ENCODE peak calls at places on chromosome 3, in seven cellular contexts. C is AG09309, Q is fibroblast of pulmonary artery, S is cardiac fibroblast, J is vagina, B is lung, V is astrocyte of the spinal cord. R is an unnamed sample.

GRCh38 chr3:13927295-13927694 is 47.4 kb upstream of the WNT7A start:
- DNase-seq in C (no peak), Q (no peak), S (no peak), J (no peak), B (no peak), V (no peak), R (no peak)

GRCh38 chr3:35900079-35900478 is 260.8 kb downstream of the ARPP21 start:
- DNase-seq in C (no peak), Q (no peak), S (no peak), J (no peak), B (no peak), V (no peak), R (no peak)

GRCh38 chr3:162770556-162770955 is 1273.9 kb downstream of the OTOL1 start:
- DNase-seq in C (no peak), Q (peak), S (peak), J (no peak), B (no peak), V (no peak), R (no peak)

GRCh38 chr3:56769125-56769709 is 32.5 kb downstream of the ARHGEF3 start:
- DNase-seq in C (no peak), Q (no peak), S (no peak), J (no peak), B (no peak), V (no peak), R (no peak)

GRCh38 chr3:17772556-17772955 is 30.1 kb upstream of the TBC1D5 start:
- DNase-seq in C (no peak), Q (no peak), S (no peak), J (no peak), B (no peak), V (no peak), R (no peak)

GRCh38 chr3:178186666-178187065 is 349.6 kb upstream of the KCNMB2 start:
- DNase-seq in C (no peak), Q (no peak), S (no peak), J (no peak), B (no peak), V (no peak), R (no peak)

GRCh38 chr3:187041362-187042061 is 97.8 kb downstream of the RPL39L start:
- DNase-seq in C (no peak), Q (peak), S (peak), J (peak), B (no peak), V (peak), R (no peak)

GRCh38 chr3:60198179-60198578 is 1053.1 kb downstream of the FHIT start:
- DNase-seq in C (no peak), Q (no peak), S (no peak), J (no peak), B (no peak), V (no peak), R (no peak)

GRCh38 chr3:134743006-134743405 is 52.1 kb upstream of the EPHB1 start:
- DNase-seq in C (no peak), Q (no peak), S (no peak), J (no peak), B (peak), V (no peak), R (peak)

GRCh38 chr3:30269751-30270445 is 336.5 kb upstream of the TGFBR2 start:
- DNase-seq in C (no peak), Q (no peak), S (no peak), J (no peak), B (no peak), V (no peak), R (no peak)

DNA sequence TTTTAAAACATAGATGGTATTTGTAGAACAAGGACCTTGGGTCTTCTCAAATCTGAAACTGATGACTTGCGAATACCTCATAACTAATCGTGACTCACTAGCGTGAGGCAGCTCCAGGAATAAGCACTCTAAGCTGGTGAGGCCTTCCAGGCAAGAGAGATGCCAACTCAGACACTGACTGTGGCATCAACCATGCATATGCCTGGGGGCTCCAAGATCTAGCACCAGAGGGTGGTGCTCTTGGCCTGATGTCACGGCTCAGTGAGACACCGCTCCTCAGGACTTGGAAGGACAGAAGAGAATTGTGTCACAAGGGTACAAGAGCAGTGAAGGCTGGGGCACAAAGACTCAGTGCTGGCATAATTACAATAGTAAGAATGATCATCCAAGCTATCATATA is 125.0 kb upstream of the TRIM42 start:
- DNase-seq in C (no peak), Q (no peak), S (peak), J (no peak), B (no peak), V (no peak), R (no peak)
- TF ChIP-seq CTCF in C (no peak), Q (no peak), S (no peak), J (no peak), B (no peak), V (no peak), R (no peak)

GRCh38 chr3:98657429-98657828 is 64.0 kb upstream of the CPOX start:
- DNase-seq in C (no peak), Q (no peak), S (peak), J (no peak), B (peak), V (no peak), R (no peak)
- TF ChIP-seq CTCF in C (no peak), Q (no peak), S (no peak), J (no peak), B (peak), V (peak), R (peak)

GRCh38 chr3:84510007-84510406 is 448.8 kb upstream of the CADM2 start:
- DNase-seq in C (no peak), Q (no peak), S (no peak), J (no peak), B (no peak), V (no peak), R (no peak)
- TF ChIP-seq CTCF in C (no peak), Q (no peak), S (no peak), J (no peak), B (no peak), V (no peak), R (no peak)

GRCh38 chr3:173737167-173737808 is 339.7 kb downstream of the NLGN1 start:
- DNase-seq in C (no peak), Q (no peak), S (peak), J (no peak), B (no peak), V (no peak), R (no peak)

GRCh38 chr3:173730391-173730790 is 332.8 kb downstream of the NLGN1 start:
- DNase-seq in C (no peak), Q (peak), S (no peak), J (no peak), B (no peak), V (no peak), R (no peak)

GRCh38 chr3:173732237-173732636 is 334.7 kb downstream of the NLGN1 start:
- DNase-seq in C (no peak), Q (no peak), S (no peak), J (no peak), B (no peak), V (peak), R (no peak)

DNA sequence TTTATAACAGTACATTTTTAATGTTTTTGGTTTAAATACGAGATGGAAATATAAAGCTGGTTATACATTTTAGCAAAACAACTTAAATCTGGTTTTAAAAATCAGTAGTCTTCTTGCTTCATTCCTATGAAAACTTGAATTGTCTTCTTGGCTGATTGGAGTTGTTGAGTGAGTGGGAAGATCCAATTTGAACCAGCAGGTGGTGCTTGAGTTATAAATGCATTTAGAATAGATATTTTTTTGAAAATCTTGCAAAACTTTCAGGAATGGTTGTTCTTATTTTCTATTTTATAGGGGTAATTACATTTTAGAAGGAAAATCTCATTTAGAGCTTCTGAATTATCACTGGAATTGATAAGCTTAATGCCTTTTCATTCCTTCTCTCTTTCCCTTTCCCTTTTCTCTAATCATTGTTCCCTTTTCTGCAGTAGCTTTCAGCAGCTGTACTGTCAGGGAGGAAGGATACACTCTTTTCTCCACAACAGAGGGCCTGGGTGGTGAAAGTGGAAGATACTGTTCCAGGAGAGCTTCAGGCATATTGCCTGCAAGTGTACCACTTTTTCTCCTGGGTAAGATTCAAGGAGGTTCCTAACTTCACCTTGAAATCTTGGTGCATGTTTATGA is 335.6 kb downstream of the NLGN1 start:
- DNase-seq in C (no peak), Q (peak), S (peak), J (no peak), B (no peak), V (peak), R (no peak)
- TF ChIP-seq CTCF in C (peak), Q (peak), S (peak), J (no peak), B (no peak), V (peak), R (peak)

GRCh38 chr3:42525212-42525611 is 22.8 kb downstream of the VIPR1 start:
- DNase-seq in C (no peak), Q (no peak), S (no peak), J (no peak), B (no peak), V (no peak), R (no peak)

GRCh38 chr3:42529463-42529862 is 27.0 kb downstream of the VIPR1 start:
- DNase-seq in C (no peak), Q (no peak), S (no peak), J (no peak), B (no peak), V (no peak), R (no peak)

GRCh38 chr3:42527368-42527917 is 25.0 kb downstream of the VIPR1 start:
- DNase-seq in C (no peak), Q (no peak), S (no peak), J (no peak), B (no peak), V (no peak), R (no peak)

GRCh38 chr3:42525736-42526345 is 23.4 kb downstream of the VIPR1 start:
- DNase-seq in C (no peak), Q (no peak), S (no peak), J (no peak), B (no peak), V (no peak), R (no peak)

DNA sequence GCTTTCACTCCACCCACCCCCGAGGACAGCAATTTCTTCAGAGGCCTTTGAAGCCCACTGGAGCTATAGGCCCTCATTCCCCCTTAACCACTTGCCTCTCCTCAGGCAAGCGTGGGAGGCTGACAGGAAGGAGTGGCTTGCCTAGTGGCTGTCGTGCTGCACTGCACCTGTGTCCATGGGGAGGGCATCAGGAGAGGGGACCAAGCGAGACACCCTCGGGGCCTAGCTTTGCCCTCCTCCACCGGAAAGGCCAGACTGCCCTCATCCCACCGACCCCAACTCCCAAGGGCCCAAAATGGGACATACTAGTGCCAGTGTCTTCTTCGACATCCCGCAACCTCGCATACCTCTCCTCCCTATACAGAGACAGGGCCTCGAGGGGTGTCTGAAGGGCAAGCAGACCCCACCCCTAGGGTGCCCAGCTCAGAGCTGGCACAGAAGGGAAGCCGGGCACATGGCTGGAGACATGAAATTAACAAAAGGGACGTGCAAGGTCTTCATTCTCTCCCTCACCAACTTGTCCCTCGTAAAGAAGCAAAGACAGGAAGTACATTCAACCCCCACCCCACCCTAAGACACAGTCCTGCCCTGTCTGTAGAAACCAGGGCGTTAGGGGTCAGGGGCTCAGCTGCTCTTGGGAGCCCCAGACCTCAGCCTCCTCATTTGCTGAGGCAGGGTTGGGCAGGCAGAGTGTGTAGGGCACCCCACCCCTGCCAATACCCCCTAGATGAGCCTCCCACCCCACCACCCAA is 24.3 kb downstream of the VIPR1 start:
- DNase-seq in C (no peak), Q (no peak), S (no peak), J (no peak), B (no peak), V (no peak), R (no peak)
- TF ChIP-seq CTCF in C (no peak), Q (no peak), S (no peak), J (no peak), B (no peak), V (no peak), R (no peak)

DNA sequence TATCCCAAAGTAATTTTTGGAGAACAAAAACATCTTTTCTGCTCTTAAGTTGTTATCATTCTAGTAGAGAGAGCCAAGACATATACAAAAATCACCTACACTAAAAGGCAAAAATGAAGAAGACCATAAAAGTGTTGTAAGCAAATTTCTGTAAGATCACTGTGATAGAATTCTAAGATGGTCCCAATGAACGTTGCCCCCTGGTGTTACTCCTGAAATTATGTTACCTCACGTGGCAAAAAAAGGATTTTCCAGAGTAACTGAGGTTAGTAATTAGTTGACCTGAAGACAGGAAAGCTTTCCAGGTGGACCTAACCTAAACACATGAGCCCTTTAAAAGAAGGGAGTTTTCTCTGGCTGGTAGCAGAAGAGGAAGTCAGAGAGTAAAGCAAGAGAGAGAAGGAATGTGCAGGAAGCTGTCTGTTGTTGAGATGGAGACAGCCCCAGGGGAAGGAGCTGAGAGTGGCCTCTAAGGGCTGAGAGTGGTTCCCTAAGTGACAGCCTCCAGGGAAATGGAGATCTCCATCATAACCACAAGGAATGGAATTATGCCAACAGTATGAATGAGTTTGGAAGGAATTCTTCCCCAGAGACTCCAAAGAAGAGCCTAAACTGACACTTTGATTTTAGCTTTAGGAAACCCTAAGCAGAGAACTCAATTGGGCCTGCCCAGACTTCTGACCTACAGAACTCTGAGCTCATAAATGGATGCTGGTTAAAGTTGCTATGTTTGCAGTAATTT is 205.9 kb downstream of the CD47 start:
- DNase-seq in C (peak), Q (peak), S (peak), J (no peak), B (no peak), V (peak), R (no peak)
- TF ChIP-seq CTCF in C (no peak), Q (peak), S (no peak), J (no peak), B (no peak), V (no peak), R (peak)